ENCODE peak calls at places on chromosome 22, in four cellular contexts. F, O, X and T are unnamed samples.

GRCh38 chr22:39462443-39463147 is 5.8 kb downstream of the MGAT3 start:
- DNase-seq in F (no peak), O (peak), X (peak), T (peak)

GRCh38 chr22:21917206-21917958 is 35.3 kb downstream of the PPM1F start:
- DNase-seq in F (no peak), O (peak), X (no peak), T (peak)

GRCh38 chr22:37501610-37502341 is 15.6 kb upstream of the MFNG start:
- DNase-seq in F (peak), O (no peak), X (peak), T (no peak)

GRCh38 chr22:20299736-20300136 is 20.1 kb downstream of the DGCR6L start:
- DNase-seq in F (peak), O (peak), X (no peak), T (no peak)

GRCh38 chr22:45083659-45084305 is 74.0 kb upstream of the PHF21B start:
- DNase-seq in F (no peak), O (no peak), X (no peak), T (no peak)

GRCh38 chr22:45804986-45805325 is 133.3 kb downstream of the ATXN10 start:
- DNase-seq in F (no peak), O (peak), X (no peak), T (no peak)

GRCh38 chr22:44663256-44663999 is 38.6 kb upstream of the PRR5 start:
- DNase-seq in F (no peak), O (no peak), X (no peak), T (no peak)

GRCh38 chr22:44023404-44024287 is 456 bp upstream of the PARVB start:
- DNase-seq in F (no peak), O (peak), X (no peak), T (peak)

GRCh38 chr22:40499187-40499753 is 128.9 kb downstream of the SGSM3 start:
- DNase-seq in F (peak), O (peak), X (no peak), T (no peak)

GRCh38 chr22:33382427-33382826 is 324.2 kb upstream of the SYN3 start:
- DNase-seq in F (no peak), O (no peak), X (no peak), T (no peak)

GRCh38 chr22:20013382-20013871 is 3.2 kb downstream of the ARVCF start:
- DNase-seq in F (no peak), O (peak), X (peak), T (peak)

GRCh38 chr22:20089226-20089976 is 9.4 kb downstream of the DGCR8 start:
- DNase-seq in F (no peak), O (no peak), X (no peak), T (no peak)

GRCh38 chr22:46538816-46539163 is 1.4 kb upstream of the CELSR1 start:
- DNase-seq in F (no peak), O (peak), X (no peak), T (no peak)

GRCh38 chr22:39253427-39254070 is 8.8 kb upstream of the PDGFB start:
- DNase-seq in F (peak), O (peak), X (peak), T (peak)

DNA sequence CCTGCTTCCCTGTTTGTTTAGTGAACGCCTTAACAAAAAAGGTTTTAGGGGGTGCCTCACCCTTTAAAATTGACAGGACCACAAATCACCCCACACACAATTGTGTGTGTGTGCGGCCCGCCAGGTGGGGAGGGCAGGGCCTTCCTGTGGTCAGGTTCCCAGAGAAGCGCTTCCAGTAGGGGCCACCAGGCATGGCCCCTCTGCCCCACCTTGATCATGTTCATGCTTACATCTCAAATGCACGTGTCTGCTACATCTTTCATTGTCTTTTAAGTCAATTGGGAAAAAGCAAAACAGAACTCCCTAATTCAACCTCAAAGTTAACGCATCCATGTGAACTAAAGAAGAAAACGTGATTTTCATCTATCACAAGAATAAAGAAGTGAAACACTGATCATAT is 1335.3 kb downstream of the TBC1D22A start:
- DNase-seq in F (no peak), O (no peak), X (no peak), T (no peak)
- H3K4me3 ChIP-seq in F (no peak), O (no peak), X (no peak), T (no peak)

DNA sequence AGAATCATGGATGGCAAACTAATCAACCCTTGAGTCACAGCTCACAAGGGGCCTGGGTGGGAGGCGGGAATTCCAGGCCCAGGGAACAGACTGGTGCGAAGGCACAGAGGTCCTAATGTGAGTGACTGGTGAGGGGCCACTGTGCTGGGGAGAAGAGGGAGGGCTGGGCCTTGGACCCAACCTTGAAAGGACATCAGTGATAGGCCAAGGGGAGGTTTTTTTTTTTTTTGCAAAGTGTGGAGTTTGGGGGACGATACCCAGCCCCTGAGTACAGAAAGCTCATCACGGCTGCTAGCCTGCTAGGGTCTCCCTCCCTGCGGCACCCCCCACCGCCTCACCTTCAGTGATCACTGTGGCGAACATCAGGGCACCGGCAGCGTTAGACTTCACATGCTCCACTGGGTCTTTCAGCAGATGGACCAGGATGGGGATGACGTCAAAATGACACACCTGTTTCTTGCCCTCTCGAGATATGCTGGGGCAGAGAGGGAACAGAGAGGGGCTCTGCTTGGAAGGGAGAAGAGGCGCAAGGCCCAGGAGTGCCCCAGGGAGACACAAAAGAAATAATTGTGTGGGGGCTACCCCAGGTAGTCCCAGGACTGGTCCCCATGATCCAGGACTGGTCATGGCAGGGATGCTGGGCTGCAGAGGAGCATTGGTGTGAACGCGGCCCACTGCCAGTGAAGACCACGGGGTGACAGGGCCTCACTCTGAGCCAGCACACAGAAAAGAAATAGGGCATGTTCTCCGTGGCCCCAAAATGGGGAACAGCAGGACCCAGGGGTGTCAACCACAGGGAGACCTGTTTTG is 8.6 kb upstream of the GNAZ start:
- DNase-seq in F (no peak), O (no peak), X (peak), T (peak)
- H3K4me3 ChIP-seq in F (no peak), O (no peak), X (no peak), T (no peak)

DNA sequence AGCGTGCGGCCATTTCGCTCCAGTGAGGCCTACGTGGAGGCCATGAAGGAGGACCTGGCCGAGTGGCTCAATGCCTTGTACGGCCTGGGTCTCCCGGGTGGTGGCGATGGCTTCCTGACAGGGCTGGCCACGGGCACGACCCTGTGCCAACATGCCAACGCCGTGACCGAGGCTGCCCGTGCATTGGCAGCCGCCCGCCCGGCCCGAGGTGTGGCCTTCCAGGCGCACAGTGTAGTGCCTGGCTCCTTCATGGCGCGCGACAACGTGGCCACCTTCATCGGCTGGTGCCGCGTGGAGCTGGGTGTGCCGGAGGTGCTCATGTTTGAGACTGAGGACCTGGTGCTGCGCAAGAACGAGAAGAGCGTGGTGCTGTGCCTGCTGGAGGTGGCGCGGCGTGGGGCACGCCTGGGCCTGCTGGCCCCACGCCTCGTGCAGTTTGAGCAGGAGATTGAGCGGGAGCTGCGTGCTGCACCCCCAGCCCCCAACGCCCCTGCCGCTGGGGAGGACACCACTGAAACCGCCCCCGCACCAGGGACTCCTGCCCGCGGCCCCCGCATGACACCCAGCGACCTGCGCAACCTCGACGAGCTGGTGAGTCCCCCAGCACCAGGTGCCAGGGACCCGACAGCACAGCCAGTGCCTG is 1.8 kb downstream of the GAS2L1 start:
- DNase-seq in F (no peak), O (no peak), X (no peak), T (peak)
- H3K4me3 ChIP-seq in F (no peak), O (no peak), X (peak), T (no peak)

GRCh38 chr22:36455571-36456458 is 25.6 kb downstream of the TXN2 start:
- DNase-seq in F (peak), O (no peak), X (no peak), T (no peak)
- H3K4me3 ChIP-seq in F (no peak), O (no peak), X (peak), T (peak)

DNA sequence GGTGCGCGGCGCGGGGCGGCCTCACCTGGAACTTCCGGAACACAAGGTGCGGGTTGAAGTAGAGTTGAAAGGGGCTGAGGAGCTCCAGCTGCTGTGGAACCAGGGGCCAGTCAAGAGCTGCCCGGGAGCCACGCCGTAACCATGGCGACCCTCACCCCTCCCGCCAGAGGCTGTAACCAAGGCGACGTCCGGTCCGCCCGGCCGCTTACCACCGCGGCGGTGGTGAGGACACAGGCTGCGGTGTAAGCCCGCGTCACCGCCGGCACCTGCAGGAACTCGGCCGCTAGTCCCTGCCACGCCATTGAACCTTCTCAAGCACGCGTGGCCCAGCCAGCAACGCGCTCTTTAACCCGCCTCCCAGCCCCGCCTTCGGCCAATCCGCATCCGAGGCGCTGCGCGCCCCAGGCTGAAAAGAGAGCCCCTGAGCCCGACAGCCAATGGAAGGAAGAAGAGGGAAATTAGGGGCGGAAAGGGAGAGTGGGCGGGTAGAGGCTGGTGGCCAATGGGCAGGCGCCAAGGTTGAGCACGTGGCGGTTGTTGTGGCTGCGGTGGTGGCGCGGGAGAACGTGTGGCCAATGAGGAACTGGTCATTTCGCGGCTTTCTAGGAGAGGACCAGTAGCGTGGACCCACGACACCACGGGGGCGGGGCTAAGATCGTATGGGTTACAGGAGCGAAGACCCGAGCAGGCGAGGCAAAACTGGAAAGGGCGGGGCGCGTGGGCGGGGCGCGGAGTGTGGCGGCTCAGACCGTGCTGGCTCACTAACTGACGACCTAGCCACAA is at the start of gene DERL3:
- DNase-seq in F (peak), O (peak), X (peak), T (peak)
- H3K4me3 ChIP-seq in F (peak), O (peak), X (peak), T (peak)

GRCh38 chr22:49266561-49267519 is 560.8 kb downstream of the BRD1 start:
- DNase-seq in F (no peak), O (no peak), X (no peak), T (peak)
- H3K4me3 ChIP-seq in F (no peak), O (no peak), X (no peak), T (no peak)

GRCh38 chr22:42257386-42257785 is 13.1 kb downstream of the TCF20 start:
- DNase-seq in F (no peak), O (no peak), X (no peak), T (no peak)
- H3K4me3 ChIP-seq in F (no peak), O (no peak), X (no peak), T (no peak)